ENCODE peak calls at places on chromosome 17, in five cellular contexts. D is esophagus squamous epithelium; I is A549; Y is ovary; L is CD8-positive, alpha-beta T cell. N is an unnamed sample.

GRCh38 chr17:30236807-30237206 is 1.3 kb upstream of the SLC6A4 start:
- DNase-seq in D (no peak), I (peak), Y (peak), L (no peak), N (no peak)

GRCh38 chr17:60158751-60159478 is 9.1 kb downstream of the CA4 start:
- DNase-seq in D (no peak), I (no peak), Y (no peak), L (no peak), N (no peak)

GRCh38 chr17:36922175-36922574 is 15.1 kb upstream of the LHX1 start:
- DNase-seq in D (no peak), I (no peak), Y (no peak), L (no peak), N (no peak)

GRCh38 chr17:6721744-6722143 is 8.6 kb upstream of the SLC13A5 start:
- DNase-seq in D (no peak), I (no peak), Y (no peak), L (no peak), N (no peak)

GRCh38 chr17:35171834-35172233 is 22.4 kb downstream of the SLC35G3 start:
- DNase-seq in D (no peak), I (no peak), Y (no peak), L (no peak), N (no peak)

GRCh38 chr17:30316736-30317135 is 17.1 kb downstream of the TMIGD1 start:
- DNase-seq in D (no peak), I (no peak), Y (no peak), L (no peak), N (no peak)

GRCh38 chr17:68302066-68302564 is 10.8 kb downstream of the ARSG start:
- DNase-seq in D (no peak), I (no peak), Y (peak), L (no peak), N (no peak)

GRCh38 chr17:50842506-50843149 is 7.2 kb downstream of the WFIKKN2 start:
- DNase-seq in D (no peak), I (no peak), Y (no peak), L (no peak), N (peak)

GRCh38 chr17:14042411-14042810 is 26.9 kb upstream of the COX10 start:
- DNase-seq in D (no peak), I (no peak), Y (no peak), L (no peak), N (no peak)

GRCh38 chr17:65042911-65043310 is 13.6 kb downstream of the GNA13 start:
- DNase-seq in D (no peak), I (no peak), Y (no peak), L (no peak), N (no peak)

DNA sequence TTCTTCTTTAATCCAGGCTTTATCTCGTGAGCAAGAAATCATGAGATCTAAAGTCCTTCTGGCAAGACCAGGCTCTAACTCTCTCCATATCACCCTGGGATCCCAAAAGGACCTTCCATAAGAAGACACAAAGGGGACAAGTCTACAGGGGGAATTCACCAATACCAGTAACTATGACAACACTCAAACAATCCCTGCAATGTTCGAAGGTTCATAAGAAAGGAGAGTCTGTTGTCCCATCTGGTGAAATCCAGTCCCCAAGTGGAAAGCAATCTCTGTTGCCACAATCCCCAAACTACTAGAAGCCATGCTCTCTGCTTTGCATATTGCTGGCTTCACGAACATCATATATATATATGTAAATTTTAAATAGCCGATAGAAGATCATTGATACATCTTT is 44.9 kb upstream of the CDRT4 start:
- DNase-seq in D (no peak), I (no peak), Y (no peak), L (no peak), N (no peak)
- H3K27ac ChIP-seq in D (no peak), I (no peak), Y (peak), L (no peak), N (peak)

DNA sequence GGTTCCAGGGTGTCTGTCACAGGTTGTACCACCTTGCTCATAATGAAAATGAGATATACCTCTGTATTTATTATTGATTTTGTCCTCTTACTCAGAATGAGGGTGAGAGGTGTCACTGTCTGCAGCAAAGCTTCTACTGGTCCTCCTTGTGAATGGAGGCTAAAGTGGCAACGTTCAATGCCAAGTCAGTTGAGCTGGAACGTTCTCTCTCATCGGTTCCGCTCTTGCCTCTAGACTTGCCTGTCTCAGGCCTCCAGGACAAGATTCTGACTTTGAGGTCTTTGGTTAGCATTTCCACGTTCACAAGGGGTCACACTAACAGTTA is 50.3 kb upstream of the MYH10 start:
- DNase-seq in D (no peak), I (no peak), Y (no peak), L (no peak), N (no peak)
- H3K4me3 ChIP-seq in D (no peak), I (no peak), Y (no peak), L (no peak), N (no peak)

DNA sequence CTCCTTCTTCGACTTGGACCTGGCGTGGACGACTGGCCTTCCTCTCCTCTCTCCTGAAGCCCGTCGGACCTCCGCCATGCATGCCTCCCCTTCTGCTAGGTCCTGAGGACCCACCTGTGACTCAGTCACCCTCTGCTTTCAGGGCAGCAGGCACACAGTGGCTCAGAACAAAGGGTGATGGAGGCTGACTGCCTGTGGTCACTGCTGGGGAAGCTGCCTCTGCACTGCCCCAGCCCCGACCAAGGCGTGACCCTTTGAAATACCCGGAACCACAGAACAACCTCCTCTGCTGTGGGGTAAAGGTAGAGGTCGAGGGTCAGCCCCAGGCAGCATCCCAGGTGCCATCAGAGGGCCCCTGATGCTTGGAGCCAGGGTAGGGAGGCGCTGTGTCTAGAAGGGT is 12.4 kb upstream of the SLC4A1 start:
- DNase-seq in D (no peak), I (no peak), Y (no peak), L (no peak), N (no peak)
- H3K27ac ChIP-seq in D (peak), I (no peak), Y (no peak), L (no peak), N (no peak)

DNA sequence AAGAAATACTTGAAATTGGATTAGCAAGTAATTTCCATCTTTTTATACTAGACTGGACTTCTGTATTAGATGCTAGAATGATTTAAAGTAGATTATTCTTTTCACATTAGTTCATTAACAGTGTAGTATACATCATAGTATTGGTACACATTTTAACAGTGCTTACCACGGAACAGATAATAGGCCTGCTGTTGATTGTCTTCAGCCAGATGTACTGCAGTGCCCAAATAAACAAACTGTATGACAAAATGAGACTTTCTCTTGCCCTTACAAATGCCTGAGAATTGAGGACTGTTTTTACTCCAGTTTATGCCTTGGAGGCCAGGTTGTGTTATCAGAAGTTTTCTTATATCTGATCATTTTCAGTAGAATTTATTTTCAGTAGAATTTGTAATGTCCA is 631 bp downstream of the EVI2A start:
- DNase-seq in D (no peak), I (no peak), Y (no peak), L (no peak), N (no peak)
- H3K4me3 ChIP-seq in D (peak), I (no peak), Y (no peak), L (peak), N (peak)

GRCh38 chr17:39923230-39923629 is 4.2 kb downstream of the ORMDL3 start:
- DNase-seq in D (no peak), I (no peak), Y (no peak), L (no peak), N (no peak)
- H3K27ac ChIP-seq in D (no peak), I (no peak), Y (no peak), L (peak), N (no peak)

GRCh38 chr17:58001461-58002124 is 5.5 kb downstream of the SRSF1 start:
- DNase-seq in D (no peak), I (no peak), Y (no peak), L (no peak), N (no peak)
- H3K4me3 ChIP-seq in D (no peak), I (no peak), Y (no peak), L (no peak), N (no peak)

DNA sequence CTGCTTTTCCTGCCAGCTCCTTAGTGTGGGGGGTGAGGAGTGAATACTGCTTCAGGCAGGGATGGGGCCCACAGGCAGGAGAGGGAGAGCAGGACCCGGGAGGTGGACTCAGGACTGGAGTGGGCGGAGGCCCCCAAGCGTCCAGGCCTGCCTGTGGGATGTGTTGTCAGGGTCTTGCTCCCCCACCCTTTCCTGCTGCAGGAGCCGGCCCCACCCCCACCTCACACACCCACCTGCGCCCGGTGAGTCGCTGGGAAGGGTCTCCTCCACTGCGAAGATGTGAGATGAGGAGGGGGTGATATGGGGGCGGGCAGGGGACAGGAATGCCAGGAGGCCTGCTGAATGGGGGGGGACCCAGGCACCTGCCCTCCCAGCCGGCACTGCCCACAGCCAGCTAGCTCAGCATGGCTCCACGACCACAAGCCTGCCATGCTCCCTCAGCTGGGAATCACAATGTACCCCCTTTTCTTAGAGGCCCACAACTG is 1.1 kb downstream of the FAM171A2 start:
- DNase-seq in D (no peak), I (no peak), Y (no peak), L (no peak), N (peak)
- H3K27ac ChIP-seq in D (no peak), I (peak), Y (no peak), L (no peak), N (no peak)

DNA sequence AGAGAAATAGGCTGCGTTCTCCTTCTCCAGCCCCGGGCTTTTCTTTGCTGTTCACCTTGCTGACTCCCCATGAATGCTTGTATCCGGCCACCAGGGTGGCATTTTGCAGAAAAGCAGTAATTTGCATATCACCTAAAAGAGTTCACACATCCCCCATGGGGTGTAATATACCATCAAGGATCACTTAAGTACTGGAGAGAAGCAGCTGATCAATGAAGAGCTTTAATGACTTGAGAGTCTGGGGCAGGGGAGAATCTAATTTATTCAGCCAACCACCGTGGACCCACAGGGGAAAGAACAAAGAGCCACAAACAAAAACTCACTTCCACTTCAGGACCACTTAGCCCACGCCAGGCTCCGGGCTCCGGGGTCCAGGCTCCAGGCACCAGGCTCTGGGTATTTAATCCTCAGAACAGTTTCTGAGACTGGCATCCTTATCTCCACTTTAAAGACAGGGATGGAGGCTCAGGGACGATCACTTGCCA is 33.9 kb upstream of the SEC14L1 start:
- DNase-seq in D (no peak), I (no peak), Y (no peak), L (no peak), N (no peak)
- H3K4me3 ChIP-seq in D (no peak), I (no peak), Y (no peak), L (no peak), N (no peak)

N was measured in suprapubic skin.